ENCODE peak calls at places on chromosomes 11 and 22, in six cellular contexts. J is pancreas; T is thoracic aorta; U is CD8-positive, alpha-beta memory T cell; C is heart left ventricle; Y is endodermal cell. V is an unnamed sample.

GRCh38 chr11:12290477-12290922 is 86.9 kb upstream of the PARVA start:
- DNase-seq in J (no peak), T (no peak), U (no peak), C (no peak), Y (no peak), V (no peak)

GRCh38 chr22:32164084-32164894 is 5.2 kb upstream of the C22orf42 start:
- DNase-seq in J (no peak), T (no peak), U (no peak), C (no peak), Y (no peak), V (no peak)

GRCh38 chr11:61061081-61061826 is 41.0 kb upstream of the CD5 start:
- DNase-seq in J (no peak), T (no peak), U (peak), C (no peak), Y (peak), V (no peak)

GRCh38 chr11:125239585-125240331 is 75.2 kb downstream of the PKNOX2 start:
- DNase-seq in J (no peak), T (no peak), U (no peak), C (no peak), Y (peak), V (no peak)

GRCh38 chr11:38950882-38951281 is 2352.8 kb upstream of the RAG2 start:
- DNase-seq in J (no peak), T (no peak), U (no peak), C (no peak), Y (no peak), V (no peak)

GRCh38 chr11:79212711-79213110 is 228.1 kb downstream of the TENM4 start:
- DNase-seq in J (no peak), T (no peak), U (no peak), C (no peak), Y (peak), V (no peak)

GRCh38 chr11:27217948-27218410 is 145.0 kb downstream of the CCDC34 start:
- DNase-seq in J (peak), T (no peak), U (no peak), C (no peak), Y (no peak), V (no peak)

GRCh38 chr11:117072517-117073218 is 25.6 kb downstream of the SIK3 start:
- DNase-seq in J (no peak), T (no peak), U (no peak), C (no peak), Y (no peak), V (no peak)

GRCh38 chr11:57325735-57326048 is 940 bp upstream of the TNKS1BP1 start:
- DNase-seq in J (no peak), T (no peak), U (no peak), C (peak), Y (no peak), V (no peak)

GRCh38 chr11:46002146-46002545 is 79.7 kb downstream of the LARGE2 start:
- DNase-seq in J (no peak), T (no peak), U (no peak), C (no peak), Y (no peak), V (no peak)

GRCh38 chr22:33796494-33796893 is 123.8 kb downstream of the LARGE1 start:
- DNase-seq in J (no peak), T (no peak), U (no peak), C (no peak), Y (no peak), V (no peak)

GRCh38 chr22:27406389-27406861 is 395.1 kb downstream of the MN1 start:
- DNase-seq in J (no peak), T (no peak), U (no peak), C (no peak), Y (no peak), V (no peak)

GRCh38 chr11:126526471-126526870 is 171.0 kb downstream of the ST3GAL4 start:
- DNase-seq in J (no peak), T (no peak), U (no peak), C (no peak), Y (no peak), V (no peak)

GRCh38 chr11:70883973-70884688 is 368.2 kb downstream of the SHANK2 start:
- DNase-seq in J (no peak), T (no peak), U (no peak), C (peak), Y (no peak), V (no peak)

GRCh38 chr11:19951558-19952083 is 208.7 kb downstream of the DBX1 start:
- DNase-seq in J (no peak), T (no peak), U (peak), C (no peak), Y (no peak), V (no peak)

GRCh38 chr11:125381499-125381898 is 114.6 kb downstream of the FEZ1 start:
- DNase-seq in J (no peak), T (no peak), U (no peak), C (peak), Y (no peak), V (no peak)

GRCh38 chr11:84355911-84356310 is 1069.7 kb upstream of the CCDC90B start:
- DNase-seq in J (no peak), T (no peak), U (no peak), C (no peak), Y (no peak), V (no peak)

GRCh38 chr11:66579017-66579606 is 10.7 kb upstream of the CTSF start:
- DNase-seq in J (peak), T (peak), U (peak), C (peak), Y (peak), V (peak)

GRCh38 chr11:124483422-124483821 is 37.9 kb upstream of the OR8B8 start:
- DNase-seq in J (no peak), T (no peak), U (no peak), C (no peak), Y (no peak), V (no peak)

DNA sequence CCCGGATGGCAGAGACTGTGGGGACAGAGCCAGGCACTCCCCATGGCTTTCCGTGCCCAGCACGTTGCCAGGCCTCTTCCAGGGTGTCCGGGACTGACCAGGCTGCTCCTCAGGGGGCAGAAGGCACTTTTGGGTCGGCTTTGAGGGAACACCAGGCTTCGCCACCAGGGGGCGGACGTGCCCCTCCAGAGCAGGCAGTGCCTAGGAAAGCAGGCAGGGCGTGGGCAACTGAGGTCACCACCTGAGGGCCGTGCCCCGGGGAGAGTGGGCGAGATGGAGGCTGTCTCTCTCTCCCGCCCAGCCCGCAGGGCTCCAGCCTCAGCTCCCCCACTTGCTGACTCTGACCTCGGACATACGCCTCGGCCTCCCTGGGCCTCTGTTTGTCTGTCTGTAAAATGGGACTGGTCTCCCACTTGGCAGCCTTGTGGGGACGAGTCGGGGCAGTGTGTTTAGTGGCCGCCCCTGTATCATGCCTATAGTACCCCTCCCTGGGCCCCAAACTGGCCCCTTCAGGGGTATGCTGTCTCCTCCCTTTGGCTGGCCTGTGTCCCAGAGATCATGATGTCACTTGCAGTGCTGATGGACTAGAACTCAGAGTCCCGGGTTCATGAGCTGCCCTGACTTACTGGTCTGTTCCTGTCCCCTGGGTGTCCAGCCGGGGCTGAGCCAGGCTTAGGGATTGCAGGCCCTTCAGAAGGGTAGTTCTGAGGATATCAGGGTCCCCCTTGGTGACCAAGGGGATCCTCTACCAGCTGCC is 4.4 kb upstream of the PRR5 start:
- DNase-seq in J (peak), T (no peak), U (peak), C (peak), Y (peak), V (peak)
- H3K27ac ChIP-seq in J (no peak), T (no peak), U (no peak), C (no peak), Y (no peak), V (no peak)

GRCh38 chr22:50640857-50641647 is 13.1 kb upstream of the ARSA start:
- DNase-seq in J (no peak), T (no peak), U (no peak), C (no peak), Y (no peak), V (no peak)

DNA sequence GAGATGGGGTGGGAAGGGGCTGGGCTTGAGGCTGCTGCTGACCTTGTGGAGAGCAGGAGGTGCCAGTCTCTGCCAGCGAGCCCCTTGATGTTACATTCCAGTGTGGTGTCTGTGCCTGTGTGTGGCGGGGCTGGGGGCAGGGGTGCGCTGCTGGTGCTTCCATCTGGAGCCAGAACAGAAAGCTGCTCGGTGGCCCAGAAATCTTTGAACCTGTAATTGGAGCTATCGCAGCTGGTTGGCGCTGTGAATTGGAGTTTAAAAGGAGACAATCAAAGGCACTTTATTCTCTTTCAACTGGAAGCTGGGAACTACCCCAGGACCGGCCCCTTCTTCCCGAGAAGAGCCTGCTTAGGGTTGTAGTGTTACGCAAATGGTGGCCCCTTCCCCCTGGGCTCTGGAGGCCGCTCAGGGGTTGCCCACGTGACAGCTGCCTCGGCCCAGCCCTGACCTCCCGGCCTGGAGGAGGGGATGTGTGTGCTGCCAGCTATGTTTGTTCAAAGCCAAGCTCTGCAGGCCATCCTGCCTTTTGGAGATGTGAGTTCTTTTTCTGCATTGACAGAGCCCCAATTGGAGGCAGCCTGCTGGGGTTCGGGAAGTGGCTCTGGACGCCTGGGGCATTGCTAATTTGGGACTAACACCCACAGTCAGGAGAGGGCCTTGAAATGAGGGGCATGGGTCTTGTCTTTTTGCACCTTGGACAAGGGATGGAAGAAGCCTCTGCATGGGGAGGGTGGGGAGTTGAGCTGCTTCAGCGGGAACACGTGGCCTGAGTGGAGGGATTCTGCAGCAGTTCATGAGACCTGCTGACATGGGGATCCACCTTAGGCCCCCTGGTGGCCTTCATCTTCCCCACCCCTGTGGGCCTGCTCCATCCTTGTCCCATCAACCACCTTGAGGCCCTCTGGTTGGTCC is 14.0 kb upstream of the ARSA start:
- DNase-seq in J (no peak), T (no peak), U (no peak), C (peak), Y (peak), V (peak)
- H3K27ac ChIP-seq in J (no peak), T (no peak), U (no peak), C (peak), Y (peak), V (peak)

DNA sequence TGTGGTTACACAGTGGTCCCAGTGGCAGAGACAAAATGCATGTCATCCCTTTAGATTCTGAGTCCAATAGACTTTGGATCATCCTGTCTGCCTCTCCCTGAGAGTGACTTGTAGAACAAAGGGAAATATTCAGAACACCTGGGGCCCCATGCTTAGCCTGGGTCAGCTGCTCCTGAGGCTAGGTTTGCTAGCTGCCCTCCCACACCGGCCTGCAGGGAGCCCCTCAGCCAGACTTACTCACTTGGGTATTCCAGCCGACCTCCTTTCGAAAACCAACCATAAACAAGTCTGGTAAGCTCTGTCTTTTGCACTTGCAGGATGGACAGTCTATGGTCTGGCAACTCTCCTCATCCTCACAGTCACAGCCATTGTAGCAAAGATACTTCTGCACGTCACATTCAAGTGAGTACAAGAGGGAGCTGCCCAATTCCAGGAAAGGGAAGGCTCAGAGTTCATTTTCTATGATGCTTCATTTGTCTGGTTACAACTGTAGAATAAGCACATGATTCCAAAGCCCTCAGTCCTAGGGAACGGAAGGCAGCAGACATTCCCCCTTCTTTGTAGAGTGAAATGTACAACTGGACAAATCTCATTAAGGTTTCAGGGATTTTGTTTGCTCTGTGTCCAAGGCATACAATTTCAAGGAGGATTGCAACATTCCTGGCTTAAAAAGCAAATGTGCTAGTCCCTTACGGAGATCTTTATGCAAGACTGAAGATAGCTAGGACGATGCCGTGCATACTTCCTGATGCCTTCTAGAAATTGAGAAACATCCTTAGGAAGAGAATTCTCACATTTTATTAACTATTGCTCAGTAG is 65.5 kb upstream of the EMID1 start:
- DNase-seq in J (no peak), T (no peak), U (no peak), C (no peak), Y (no peak), V (no peak)
- H3K27ac ChIP-seq in J (no peak), T (no peak), U (no peak), C (no peak), Y (no peak), V (no peak)

DNA sequence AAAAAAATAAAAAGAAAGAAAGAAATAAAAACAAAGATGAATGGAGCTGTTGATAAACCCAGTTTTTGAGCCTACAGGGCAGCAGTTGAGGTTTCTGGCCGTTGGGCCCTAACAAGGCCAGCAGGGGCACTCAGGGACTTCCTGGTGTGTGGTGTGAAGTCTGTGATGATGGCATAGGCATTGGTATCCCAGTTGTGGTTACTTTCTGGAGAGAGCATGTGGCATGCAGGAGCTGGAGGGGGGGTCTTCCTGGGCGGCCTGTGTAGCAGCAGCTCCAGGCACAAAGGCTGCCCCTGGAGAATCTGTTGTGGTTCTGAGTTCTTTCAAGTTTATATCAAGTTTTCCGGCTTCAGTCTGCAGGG is 2.0 kb upstream of the TXNRD2 start:
- DNase-seq in J (no peak), T (no peak), U (no peak), C (peak), Y (no peak), V (no peak)
- H3K27ac ChIP-seq in J (peak), T (peak), U (peak), C (peak), Y (no peak), V (no peak)

V was measured in substantia nigra.